ENCODE peak calls at places on chromosomes 16 and 17, in eight cellular contexts. C is left ventricle myocardium inferior; P is hepatocyte; G is neural progenitor cell; D is CD8-positive, alpha-beta T cell; T is A673; R is mammary epithelial cell; A is stomach. K is an unnamed sample. For H3K4me1, the result is how much of the 10 kb centered on the place peaks cover.

GRCh38 chr16:11781773-11782172 is 15.3 kb downstream of the ZC3H7A start:
- DNase-seq in P (no peak), A (no peak), D (no peak), T (peak), C (no peak), G (no peak), R (peak), K (peak)

GRCh38 chr17:57604771-57605733 is 140.0 kb downstream of the CCDC182 start:
- DNase-seq in R (no peak), T (peak), D (no peak), G (peak), P (peak), C (peak), A (peak), K (no peak)

GRCh38 chr17:73410586-73411329 is 99.0 kb upstream of the CDC42EP4 start:
- DNase-seq in A (no peak), C (no peak), P (no peak), D (no peak), R (no peak), G (peak), T (no peak), K (no peak)

GRCh38 chr17:66855204-66855603 is 20.3 kb downstream of the CACNG5 start:
- DNase-seq in G (peak), C (no peak), T (no peak), R (no peak), P (no peak), D (no peak), A (no peak), K (no peak)

GRCh38 chr16:51854401-51854951 is 692.5 kb downstream of the TOX3 start:
- DNase-seq in P (no peak), A (no peak), C (no peak), T (peak), R (no peak), D (no peak), G (no peak), K (no peak)

GRCh38 chr17:7220593-7221280 is 999 bp downstream of the ACADVL start:
- DNase-seq in A (peak), G (peak), P (peak), R (peak), D (no peak), T (peak), C (no peak), K (peak)

GRCh38 chr17:29682054-29682453 is 59.3 kb upstream of the CORO6 start:
- DNase-seq in R (no peak), A (no peak), C (no peak), T (peak), G (no peak), D (no peak), P (no peak), K (no peak)

GRCh38 chr16:53881371-53881770 is 177.4 kb downstream of the FTO start:
- DNase-seq in G (no peak), R (peak), T (no peak), P (peak), C (no peak), D (no peak), A (no peak), K (peak)

GRCh38 chr16:30395155-30395991 is at the start of gene ZNF48:
- DNase-seq in P (peak), G (peak), A (peak), R (peak), D (no peak), C (peak), T (peak), K (no peak)

GRCh38 chr16:80744856-80745255 is 59.5 kb downstream of the CDYL2 start:
- DNase-seq in P (no peak), T (no peak), D (no peak), R (no peak), G (no peak), A (no peak), C (no peak), K (no peak)

GRCh38 chr16:8864480-8864879 is 4.3 kb downstream of the CARHSP1 start:
- DNase-seq in D (no peak), P (no peak), R (no peak), G (no peak), T (no peak), A (no peak), C (no peak), K (no peak)

GRCh38 chr16:2822158-2822495 is 5.1 kb downstream of the PRSS21 start:
- DNase-seq in D (no peak), P (no peak), C (no peak), A (no peak), R (no peak), G (no peak), T (no peak), K (no peak)

GRCh38 chr17:17719966-17720543 is 38.8 kb downstream of the RAI1 start:
- DNase-seq in T (no peak), D (no peak), C (no peak), P (no peak), A (no peak), R (peak), G (no peak), K (peak)

GRCh38 chr17:34252890-34253525 is 2.1 kb upstream of the CCL2 start:
- DNase-seq in R (no peak), A (no peak), T (no peak), D (no peak), G (no peak), C (no peak), P (no peak), K (no peak)

GRCh38 chr16:81319221-81319912 is 4.6 kb downstream of the GAN start:
- DNase-seq in R (no peak), C (no peak), A (no peak), G (no peak), D (no peak), T (peak), P (peak), K (peak)

GRCh38 chr17:1449412-1449967 is 6.5 kb downstream of the CRK start:
- DNase-seq in R (no peak), P (no peak), G (no peak), C (no peak), T (no peak), D (no peak), A (no peak), K (no peak)

GRCh38 chr16:80899804-80900592 is 95.6 kb upstream of the CDYL2 start:
- DNase-seq in R (peak), D (no peak), A (peak), G (no peak), T (peak), C (peak), P (peak), K (no peak)

GRCh38 chr16:46519063-46519462 is 102.1 kb downstream of the SHCBP1 start:
- DNase-seq in P (no peak), G (no peak), R (no peak), C (no peak), T (no peak), D (no peak), A (no peak), K (no peak)

GRCh38 chr17:82298538-82299421 is 18.6 kb downstream of the CD7 start:
- DNase-seq in P (no peak), T (no peak), G (no peak), C (no peak), D (no peak), A (no peak), R (no peak), K (no peak)

GRCh38 chr17:9162275-9162985 is 141.1 kb downstream of the NTN1 start:
- DNase-seq in R (no peak), C (no peak), T (peak), P (no peak), D (no peak), A (no peak), G (peak), K (no peak)

GRCh38 chr17:20922128-20922670 is 120.6 kb downstream of the USP22 start:
- DNase-seq in G (no peak), A (no peak), D (no peak), P (no peak), T (no peak), C (peak), R (peak), K (no peak)

GRCh38 chr16:9360075-9360474 is 268.6 kb downstream of the HAPSTR1 start:
- DNase-seq in P (no peak), A (no peak), T (no peak), G (no peak), D (no peak), R (no peak), C (no peak), K (no peak)

GRCh38 chr17:63431939-63432804 is 13.9 kb downstream of the CYB561 start:
- DNase-seq in G (no peak), A (no peak), D (no peak), R (no peak), P (peak), C (no peak), T (no peak), K (no peak)

GRCh38 chr17:72318131-72318530 is 197.3 kb downstream of the SOX9 start:
- DNase-seq in R (no peak), G (peak), A (no peak), T (no peak), D (no peak), C (no peak), P (no peak), K (no peak)

GRCh38 chr17:42386784-42387183 is 1.5 kb downstream of the STAT3 start:
- DNase-seq in D (no peak), G (no peak), R (no peak), P (no peak), A (no peak), T (no peak), C (no peak), K (no peak)

GRCh38 chr17:78777886-78778285 is 4.2 kb downstream of the CYTH1 start:
- DNase-seq in T (no peak), G (no peak), A (no peak), R (no peak), D (no peak), C (no peak), P (no peak), K (no peak)

GRCh38 chr17:78781339-78782304 is at the start of gene CYTH1:
- DNase-seq in A (peak), T (peak), P (peak), G (peak), D (no peak), C (peak), R (peak), K (no peak)

GRCh38 chr17:78780852-78781338 is 1.2 kb downstream of the CYTH1 start:
- DNase-seq in G (no peak), C (no peak), T (no peak), P (no peak), R (no peak), D (no peak), A (no peak), K (no peak)

GRCh38 chr17:78780335-78780734 is 1.7 kb downstream of the CYTH1 start:
- DNase-seq in P (no peak), A (no peak), G (no peak), R (no peak), C (no peak), D (no peak), T (no peak), K (no peak)

GRCh38 chr17:78779848-78780247 is 2.2 kb downstream of the CYTH1 start:
- DNase-seq in T (no peak), A (no peak), D (peak), C (no peak), R (peak), P (no peak), G (peak), K (no peak)
- H3K4me1 ChIP-seq in T (under half), A (under half), D (half or more), C (half or more), R (under half), P (under half), G (under half), K (under half)

DNA sequence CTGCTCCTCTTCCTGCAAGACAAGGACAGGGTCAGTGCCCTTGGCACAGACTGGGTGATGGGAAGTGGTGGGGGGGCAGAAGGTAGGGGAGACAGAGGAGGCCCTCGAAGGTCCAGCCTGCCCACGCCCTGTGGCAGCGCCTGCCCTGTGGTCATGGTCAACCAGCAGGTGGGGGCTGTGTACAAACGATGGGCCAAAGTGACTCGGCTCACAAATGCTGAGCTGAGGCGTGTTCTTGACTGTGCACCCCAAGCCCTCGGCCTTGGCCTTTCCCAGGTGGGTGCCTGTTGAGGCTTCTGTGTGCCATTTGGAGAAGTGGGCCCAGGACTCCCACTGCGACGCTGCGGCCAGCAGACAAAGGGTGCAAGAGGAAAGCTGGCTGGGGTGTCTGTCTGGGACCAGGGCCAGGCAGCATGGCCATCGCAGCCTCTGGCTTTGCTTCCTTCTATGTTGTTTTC is 22.6 kb downstream of the MXRA7 start:
- DNase-seq in A (no peak), T (no peak), D (no peak), G (no peak), R (peak), P (no peak), C (no peak), K (no peak)
- TF ChIP-seq CTCF in A (no peak), T (no peak), D (no peak), G (no peak), R (no peak), P (no peak), C (no peak), K (no peak)

GRCh38 chr17:77354721-77355455 is 214.1 kb downstream of the SEC14L1 start:
- DNase-seq in T (peak), A (peak), C (peak), D (no peak), G (no peak), P (peak), R (peak), K (peak)

GRCh38 chr17:77353684-77354419 is 213.1 kb downstream of the SEC14L1 start:
- DNase-seq in C (no peak), R (no peak), P (no peak), T (no peak), D (no peak), A (peak), G (no peak), K (no peak)

GRCh38 chr17:77356690-77357201 is 216.0 kb downstream of the SEC14L1 start:
- DNase-seq in G (no peak), P (peak), T (no peak), D (no peak), R (no peak), A (peak), C (no peak), K (no peak)

GRCh38 chr17:77354420-77354720 is 213.6 kb downstream of the SEC14L1 start:
- DNase-seq in D (no peak), C (no peak), P (no peak), G (no peak), A (no peak), R (no peak), T (no peak), K (no peak)

GRCh38 chr17:77356109-77356689 is 215.4 kb downstream of the SEC14L1 start:
- DNase-seq in G (no peak), A (peak), R (peak), C (no peak), D (no peak), P (no peak), T (no peak), K (no peak)
- H3K27ac ChIP-seq in G (no peak), A (peak), R (no peak), C (peak), D (no peak), P (peak), T (no peak), K (no peak)

DNA sequence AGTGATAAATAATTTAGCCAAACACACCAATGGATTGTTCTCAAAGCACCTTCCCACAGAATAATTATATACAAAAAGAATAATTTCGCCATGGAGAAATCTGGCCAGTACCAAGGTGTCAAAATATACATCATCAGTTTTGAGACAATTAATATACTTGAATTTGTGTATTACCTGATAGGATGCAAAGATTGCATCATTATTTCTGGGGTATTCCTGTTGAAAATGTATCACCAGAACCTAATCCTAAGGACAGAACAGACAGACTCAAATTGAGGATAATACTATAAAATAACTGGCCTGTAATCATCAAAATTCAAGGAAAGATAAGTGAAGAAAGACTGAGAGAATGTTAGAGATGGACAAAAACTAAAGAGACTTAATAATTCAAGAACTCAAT is 111.9 kb downstream of the MRTFB start:
- DNase-seq in D (no peak), R (no peak), T (no peak), C (no peak), P (no peak), A (no peak), G (no peak), K (no peak)
- H3K4me1 ChIP-seq in D (under half), R (under half), T (under half), C (half or more), P (under half), A (under half), G (under half), K (under half)